ENCODE peak calls at places on chromosomes 12 and 14, in four cellular contexts. One of them, this sample, is unnamed.

GRCh38 chr14:101561897-101562490 is 699 bp downstream of the DIO3 start:
- DNase-seq in EH: no peak
- DNase-seq in H54: no peak
- DNase-seq in GM03348: no peak
- DNase-seq in this sample: no peak

GRCh38 chr12:5503774-5504173 is 71.9 kb downstream of the NTF3 start:
- DNase-seq in GM03348: no peak
- DNase-seq in EH: no peak
- DNase-seq in H54: no peak
- DNase-seq in this sample: no peak

GRCh38 chr12:120625557-120626419 is 14.6 kb upstream of the CABP1 start:
- DNase-seq in H54: no peak
- DNase-seq in GM03348: no peak
- DNase-seq in EH: no peak
- DNase-seq in this sample: no peak

GRCh38 chr12:131390408-131391100 is 320.3 kb upstream of the SFSWAP start:
- DNase-seq in GM03348: no peak
- DNase-seq in EH: no peak
- DNase-seq in H54: no peak
- DNase-seq in this sample: no peak

GRCh38 chr14:65019944-65020566 is 33.4 kb downstream of the FNTB start:
- DNase-seq in GM03348: peak
- DNase-seq in H54: peak
- DNase-seq in EH: peak
- DNase-seq in this sample: no peak

GRCh38 chr14:94584591-94585280 is 3.5 kb downstream of the SERPINA5 start:
- DNase-seq in EH: no peak
- DNase-seq in GM03348: no peak
- DNase-seq in H54: no peak
- DNase-seq in this sample: no peak

GRCh38 chr12:65894624-65895023 is 70.3 kb downstream of the HMGA2 start:
- DNase-seq in H54: no peak
- DNase-seq in EH: no peak
- DNase-seq in GM03348: no peak
- DNase-seq in this sample: no peak

GRCh38 chr12:85356596-85357385 is 76.8 kb downstream of the ALX1 start:
- DNase-seq in EH: no peak
- DNase-seq in GM03348: no peak
- DNase-seq in H54: no peak
- DNase-seq in this sample: no peak

GRCh38 chr14:69532561-69533335 is 41.9 kb downstream of the CCDC177 start:
- DNase-seq in EH: no peak
- DNase-seq in GM03348: no peak
- DNase-seq in H54: peak
- DNase-seq in this sample: peak

GRCh38 chr14:67746927-67747326 is 45.2 kb downstream of the RDH12 start:
- DNase-seq in GM03348: no peak
- DNase-seq in EH: no peak
- DNase-seq in H54: no peak
- DNase-seq in this sample: no peak

GRCh38 chr12:12718853-12719252 is 1.7 kb downstream of the CDKN1B start:
- DNase-seq in H54: no peak
- DNase-seq in GM03348: no peak
- DNase-seq in EH: peak
- DNase-seq in this sample: peak

GRCh38 chr12:51262758-51263177 is 7.4 kb downstream of the SMAGP start:
- DNase-seq in GM03348: peak
- DNase-seq in EH: peak
- DNase-seq in H54: peak
- DNase-seq in this sample: peak

GRCh38 chr12:26748741-26749431 is 84.1 kb downstream of the ITPR2 start:
- DNase-seq in H54: no peak
- DNase-seq in EH: peak
- DNase-seq in GM03348: peak
- DNase-seq in this sample: no peak

GRCh38 chr14:87896393-87897380 is 96.3 kb downstream of the GALC start:
- DNase-seq in H54: no peak
- DNase-seq in GM03348: peak
- DNase-seq in EH: peak
- DNase-seq in this sample: no peak

GRCh38 chr12:21483531-21483930 is 17.9 kb downstream of the RECQL start:
- DNase-seq in H54: no peak
- DNase-seq in EH: no peak
- DNase-seq in GM03348: no peak
- DNase-seq in this sample: no peak

GRCh38 chr14:77024171-77024627 is 4.3 kb downstream of the IRF2BPL start:
- DNase-seq in GM03348: peak
- DNase-seq in EH: peak
- DNase-seq in H54: no peak
- DNase-seq in this sample: no peak

GRCh38 chr12:52903855-52904508 is 894 bp downstream of the KRT8 start:
- DNase-seq in EH: peak
- DNase-seq in GM03348: peak
- DNase-seq in H54: no peak
- DNase-seq in this sample: peak

GRCh38 chr14:89221109-89221508 is 195.9 kb downstream of the FOXN3 start:
- DNase-seq in H54: no peak
- DNase-seq in EH: peak
- DNase-seq in GM03348: peak
- DNase-seq in this sample: no peak

GRCh38 chr14:57418999-57419398 is 28.6 kb downstream of the NAA30 start:
- DNase-seq in H54: no peak
- DNase-seq in EH: no peak
- DNase-seq in GM03348: no peak
- DNase-seq in this sample: no peak

GRCh38 chr14:35687335-35687939 is 121.7 kb downstream of the RALGAPA1 start:
- DNase-seq in GM03348: peak
- DNase-seq in H54: peak
- DNase-seq in EH: peak
- DNase-seq in this sample: no peak

GRCh38 chr12:31018106-31018890 is 55.4 kb upstream of the DDX11 start:
- DNase-seq in GM03348: no peak
- DNase-seq in EH: no peak
- DNase-seq in H54: no peak
- DNase-seq in this sample: no peak

GRCh38 chr14:95660550-95661515 is 25.4 kb upstream of the TCL1B start:
- DNase-seq in H54: no peak
- DNase-seq in EH: no peak
- DNase-seq in GM03348: no peak
- DNase-seq in this sample: no peak

GRCh38 chr12:88142610-88142991 is 494 bp downstream of the TMTC3 start:
- DNase-seq in EH: peak
- DNase-seq in H54: no peak
- DNase-seq in GM03348: no peak
- DNase-seq in this sample: no peak

GRCh38 chr14:103518416-103519042 is 4.1 kb downstream of the CKB start:
- DNase-seq in EH: peak
- DNase-seq in GM03348: peak
- DNase-seq in H54: peak
- DNase-seq in this sample: no peak

GRCh38 chr12:115920395-115921183 is 356.9 kb downstream of the MED13L start:
- DNase-seq in EH: peak
- DNase-seq in GM03348: peak
- DNase-seq in H54: no peak
- DNase-seq in this sample: no peak

GRCh38 chr14:66649515-66649914 is 141.6 kb downstream of the GPHN start:
- DNase-seq in H54: no peak
- DNase-seq in GM03348: no peak
- DNase-seq in EH: no peak
- DNase-seq in this sample: no peak

GRCh38 chr14:43449291-43449690 is 1057.8 kb downstream of the FSCB start:
- DNase-seq in GM03348: no peak
- DNase-seq in EH: no peak
- DNase-seq in H54: no peak
- DNase-seq in this sample: no peak